ENCODE peak calls at places on chromosomes 12 and 14, in five cellular contexts. M, F, Q, V and L are unnamed samples. For H3K4me1, the result is how much of the 10 kb centered on the place peaks cover.

GRCh38 chr12:34347367-34347766 is 325.1 kb downstream of the ALG10 start:
- DNase-seq in M (peak), F (no peak), Q (no peak), V (no peak), L (no peak)

GRCh38 chr12:107322063-107322462 is 228.7 kb upstream of the CRY1 start:
- DNase-seq in M (no peak), F (no peak), Q (no peak), V (no peak), L (no peak)

GRCh38 chr12:91982946-91983345 is 162.7 kb downstream of the BTG1 start:
- DNase-seq in M (no peak), F (no peak), Q (no peak), V (no peak), L (no peak)

GRCh38 chr14:81416233-81416927 is 16.3 kb upstream of the STON2 start:
- DNase-seq in M (no peak), F (no peak), Q (no peak), V (no peak), L (no peak)

GRCh38 chr14:65002586-65003210 is 16.0 kb downstream of the FNTB start:
- DNase-seq in M (no peak), F (no peak), Q (no peak), V (no peak), L (no peak)

GRCh38 chr12:48927261-48927660 is 2.0 kb upstream of the FKBP11 start:
- DNase-seq in M (no peak), F (no peak), Q (no peak), V (no peak), L (no peak)

GRCh38 chr14:77439861-77440260 is 16.5 kb upstream of the NOXRED1 start:
- DNase-seq in M (no peak), F (no peak), Q (no peak), V (no peak), L (no peak)

GRCh38 chr14:74038015-74038859 is 19.1 kb downstream of the BBOF1 start:
- DNase-seq in M (peak), F (no peak), Q (no peak), V (no peak), L (no peak)

GRCh38 chr14:58430156-58430555 is 2.6 kb downstream of the KIAA0586 start:
- DNase-seq in M (no peak), F (no peak), Q (no peak), V (no peak), L (no peak)

GRCh38 chr12:94289551-94290312 is 141.4 kb downstream of the PLXNC1 start:
- DNase-seq in M (no peak), F (no peak), Q (no peak), V (no peak), L (no peak)

GRCh38 chr14:20830831-20831230 is 28.2 kb upstream of the RNASE1 start:
- DNase-seq in M (no peak), F (no peak), Q (no peak), V (no peak), L (no peak)

GRCh38 chr14:20841096-20841495 is 38.5 kb upstream of the RNASE1 start:
- DNase-seq in M (no peak), F (no peak), Q (no peak), V (no peak), L (no peak)

GRCh38 chr14:20834899-20835298 is 32.3 kb upstream of the RNASE1 start:
- DNase-seq in M (no peak), F (no peak), Q (no peak), V (no peak), L (no peak)

DNA sequence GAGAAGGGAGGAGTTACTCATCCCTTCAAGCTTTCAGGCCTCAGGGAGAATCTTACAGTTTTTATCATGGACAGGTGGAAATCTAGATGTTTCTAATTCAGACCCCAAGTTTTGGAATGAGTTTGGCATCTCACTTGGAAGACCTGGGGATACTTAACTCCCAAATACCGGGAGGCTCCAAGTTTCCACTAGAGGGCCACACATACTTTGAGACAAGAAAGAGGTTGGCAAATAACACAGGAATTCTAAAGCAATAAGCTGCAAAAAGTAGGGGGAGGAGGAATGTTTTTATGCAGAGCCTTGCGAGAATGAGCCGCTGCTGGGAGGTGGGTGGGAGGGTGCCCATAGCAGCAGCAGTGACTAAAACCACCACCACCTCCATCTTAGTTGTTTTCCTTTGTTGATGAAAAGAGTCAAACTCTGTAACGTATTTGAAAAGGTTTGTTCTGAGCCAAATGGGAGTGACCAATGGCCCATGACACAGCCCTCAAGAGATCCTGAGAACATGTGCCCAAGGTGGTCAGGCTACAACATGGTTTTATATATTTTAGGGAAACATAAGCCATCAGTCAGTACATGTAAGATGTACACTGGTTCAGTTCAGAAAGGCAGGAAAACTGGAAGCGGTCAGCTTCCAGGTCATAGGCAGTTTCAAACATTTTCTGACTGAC is 34.2 kb upstream of the RNASE1 start:
- DNase-seq in M (peak), F (no peak), Q (no peak), V (no peak), L (no peak)
- TF ChIP-seq CTCF in M (peak), F (peak), Q (no peak), V (peak), L (peak)

GRCh38 chr12:62268956-62269355 is 8.8 kb downstream of the USP15 start:
- DNase-seq in M (no peak), F (no peak), Q (no peak), V (no peak), L (no peak)

GRCh38 chr12:62265511-62265910 is 5.3 kb downstream of the USP15 start:
- DNase-seq in M (no peak), F (no peak), Q (no peak), V (no peak), L (no peak)

GRCh38 chr12:62269464-62270228 is 9.4 kb downstream of the USP15 start:
- DNase-seq in M (no peak), F (no peak), Q (no peak), V (no peak), L (no peak)

GRCh38 chr12:62267490-62267889 is 7.3 kb downstream of the USP15 start:
- DNase-seq in M (no peak), F (no peak), Q (no peak), V (no peak), L (no peak)

GRCh38 chr12:62267026-62267425 is 6.8 kb downstream of the USP15 start:
- DNase-seq in M (no peak), F (no peak), Q (no peak), V (no peak), L (no peak)
- H3K4me1 ChIP-seq in M (under half), F (under half), Q (under half), V (half or more), L (half or more)

DNA sequence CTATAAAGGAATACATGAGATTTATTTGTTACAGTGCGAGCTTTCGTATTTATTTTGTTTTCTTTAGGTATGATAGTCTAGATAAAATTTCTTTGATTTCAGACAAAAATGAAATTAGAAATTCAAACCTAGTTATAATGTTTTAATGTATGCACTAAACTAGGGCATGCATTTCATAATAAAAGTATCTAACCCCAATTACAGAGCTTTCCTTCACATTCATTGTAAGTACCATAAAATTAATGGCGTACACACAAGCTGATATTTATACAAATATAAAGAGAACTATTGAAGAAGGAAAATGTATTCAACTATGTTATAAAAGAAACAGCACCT is 120.2 kb downstream of the GXYLT1 start:
- DNase-seq in M (no peak), F (no peak), Q (no peak), V (no peak), L (no peak)
- TF ChIP-seq CTCF in M (no peak), F (no peak), Q (no peak), V (no peak), L (no peak)

GRCh38 chr12:104573-105081 is 38.1 kb downstream of the IQSEC3 start:
- DNase-seq in M (no peak), F (no peak), Q (peak), V (no peak), L (no peak)

GRCh38 chr12:101969-102878 is 35.7 kb downstream of the IQSEC3 start:
- DNase-seq in M (peak), F (no peak), Q (no peak), V (no peak), L (no peak)

GRCh38 chr12:105696-106095 is 39.1 kb downstream of the IQSEC3 start:
- DNase-seq in M (no peak), F (no peak), Q (no peak), V (no peak), L (no peak)

GRCh38 chr12:103169-103981 is 36.8 kb downstream of the IQSEC3 start:
- DNase-seq in M (peak), F (no peak), Q (no peak), V (no peak), L (no peak)

GRCh38 chr12:102879-103168 is 36.3 kb downstream of the IQSEC3 start:
- DNase-seq in M (no peak), F (no peak), Q (no peak), V (no peak), L (no peak)
- H3K4me1 ChIP-seq in M (under half), F (under half), Q (under half), V (under half), L (under half)

DNA sequence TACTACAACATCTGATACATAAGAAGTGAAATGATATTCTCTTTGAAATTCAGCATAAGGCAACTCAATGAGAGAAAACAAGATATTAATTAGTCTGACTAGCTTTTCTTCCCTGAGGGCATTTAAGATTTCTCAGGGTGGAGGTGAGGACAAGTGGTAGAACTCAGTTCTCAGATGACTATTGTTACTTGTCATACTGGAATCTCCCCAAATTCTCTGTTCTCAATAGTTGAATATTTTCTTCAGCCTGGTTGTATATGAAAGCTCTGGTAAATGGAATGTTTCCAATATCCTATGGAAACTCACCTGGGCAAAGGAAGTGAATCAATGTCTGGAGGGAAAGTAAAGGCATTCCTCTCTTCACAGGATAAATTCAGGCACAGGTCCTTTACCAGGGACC is 18.2 kb upstream of the ITGA5 start:
- DNase-seq in M (no peak), F (no peak), Q (no peak), V (no peak), L (no peak)
- TF ChIP-seq CTCF in M (no peak), F (no peak), Q (no peak), V (no peak), L (no peak)

GRCh38 chr14:105477659-105478623 is 3.3 kb downstream of the CRIP2 start:
- DNase-seq in M (peak), F (peak), Q (peak), V (peak), L (no peak)
- H3K4me1 ChIP-seq in M (half or more), F (under half), Q (half or more), V (half or more), L (under half)

DNA sequence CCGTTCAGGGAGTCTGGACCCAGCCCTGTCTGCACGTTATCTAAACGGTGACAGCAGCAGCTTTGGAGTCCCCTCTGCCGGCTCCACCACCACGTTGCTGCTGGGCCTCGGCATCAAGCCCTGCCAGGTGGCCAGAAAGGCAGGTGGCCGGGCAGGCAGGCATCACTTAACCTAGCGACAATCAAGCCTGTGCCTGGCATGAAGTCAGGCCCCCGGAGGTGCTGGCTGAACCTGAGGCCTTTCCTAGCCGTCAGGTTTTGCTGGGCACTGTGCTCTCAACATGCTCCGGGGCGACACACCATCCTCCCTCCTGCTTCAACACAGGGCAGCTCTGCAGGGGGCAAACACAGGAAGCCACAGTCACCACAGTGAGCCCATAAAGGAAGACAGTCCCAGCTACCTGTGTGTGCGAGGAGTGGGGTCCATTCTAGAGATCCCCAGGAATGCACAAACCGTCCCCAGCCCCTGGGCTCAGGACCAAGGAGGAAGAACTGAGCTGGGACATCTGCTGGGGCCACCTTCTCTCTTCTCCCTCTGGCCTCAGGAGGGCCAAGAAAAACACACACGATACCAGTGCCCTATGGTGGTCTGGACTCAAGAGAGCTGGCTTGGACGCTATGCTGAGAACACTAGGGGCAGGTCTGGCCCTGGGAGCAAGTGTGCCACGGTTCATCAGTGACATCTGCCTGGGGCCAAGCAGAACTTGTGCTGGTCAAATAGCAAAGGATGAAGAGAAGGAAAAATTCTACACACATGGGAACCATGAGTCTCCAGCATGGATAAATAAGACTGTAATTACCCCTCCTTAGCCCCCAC is 44.7 kb downstream of the CCDC88C start:
- DNase-seq in M (no peak), F (no peak), Q (no peak), V (no peak), L (peak)
- TF ChIP-seq CTCF in M (no peak), F (no peak), Q (no peak), V (no peak), L (no peak)

GRCh38 chr12:53204351-53204750 is 2.7 kb downstream of the ITGB7 start:
- DNase-seq in M (no peak), F (no peak), Q (no peak), V (no peak), L (no peak)

GRCh38 chr12:53207042-53207441 is at the start of gene ITGB7:
- DNase-seq in M (peak), F (no peak), Q (peak), V (no peak), L (no peak)

GRCh38 chr12:53208435-53208834 is 1.4 kb upstream of the ITGB7 start:
- DNase-seq in M (no peak), F (no peak), Q (no peak), V (no peak), L (no peak)

GRCh38 chr12:53208877-53209463 is 1.9 kb upstream of the ITGB7 start:
- DNase-seq in M (no peak), F (no peak), Q (no peak), V (no peak), L (no peak)

DNA sequence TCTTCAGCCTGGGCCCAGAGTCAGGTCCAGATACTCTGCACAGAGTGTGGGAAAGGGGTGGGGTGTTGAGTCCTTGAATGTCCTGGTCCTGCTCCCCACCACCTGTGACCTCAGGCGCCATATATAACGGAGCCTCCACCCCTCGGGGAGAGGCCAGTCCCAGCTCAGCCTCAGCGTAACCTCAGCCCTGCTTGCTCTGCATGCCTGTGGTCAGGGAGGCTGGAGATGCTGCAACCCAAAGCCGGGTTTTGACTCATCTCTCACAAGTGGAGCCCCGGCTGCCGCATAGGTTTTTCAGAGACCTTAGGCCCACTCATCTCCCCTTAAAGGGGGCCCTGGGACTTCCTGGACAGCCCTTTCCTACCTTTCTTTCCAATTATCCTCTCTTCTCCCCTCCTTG is 1.3 kb downstream of the ITGB7 start:
- DNase-seq in M (no peak), F (peak), Q (no peak), V (no peak), L (no peak)
- H3K4me1 ChIP-seq in M (under half), F (under half), Q (under half), V (under half), L (under half)

GRCh38 chr14:91835197-91835919 is 32.0 kb downstream of the TC2N start:
- DNase-seq in M (no peak), F (no peak), Q (no peak), V (no peak), L (no peak)

GRCh38 chr14:91837076-91837475 is 30.3 kb downstream of the TC2N start:
- DNase-seq in M (no peak), F (no peak), Q (peak), V (no peak), L (no peak)

GRCh38 chr14:91839754-91840153 is 27.6 kb downstream of the TC2N start:
- DNase-seq in M (peak), F (no peak), Q (no peak), V (no peak), L (no peak)

GRCh38 chr14:91834571-91834970 is 32.8 kb downstream of the TC2N start:
- DNase-seq in M (no peak), F (no peak), Q (no peak), V (no peak), L (no peak)

DNA sequence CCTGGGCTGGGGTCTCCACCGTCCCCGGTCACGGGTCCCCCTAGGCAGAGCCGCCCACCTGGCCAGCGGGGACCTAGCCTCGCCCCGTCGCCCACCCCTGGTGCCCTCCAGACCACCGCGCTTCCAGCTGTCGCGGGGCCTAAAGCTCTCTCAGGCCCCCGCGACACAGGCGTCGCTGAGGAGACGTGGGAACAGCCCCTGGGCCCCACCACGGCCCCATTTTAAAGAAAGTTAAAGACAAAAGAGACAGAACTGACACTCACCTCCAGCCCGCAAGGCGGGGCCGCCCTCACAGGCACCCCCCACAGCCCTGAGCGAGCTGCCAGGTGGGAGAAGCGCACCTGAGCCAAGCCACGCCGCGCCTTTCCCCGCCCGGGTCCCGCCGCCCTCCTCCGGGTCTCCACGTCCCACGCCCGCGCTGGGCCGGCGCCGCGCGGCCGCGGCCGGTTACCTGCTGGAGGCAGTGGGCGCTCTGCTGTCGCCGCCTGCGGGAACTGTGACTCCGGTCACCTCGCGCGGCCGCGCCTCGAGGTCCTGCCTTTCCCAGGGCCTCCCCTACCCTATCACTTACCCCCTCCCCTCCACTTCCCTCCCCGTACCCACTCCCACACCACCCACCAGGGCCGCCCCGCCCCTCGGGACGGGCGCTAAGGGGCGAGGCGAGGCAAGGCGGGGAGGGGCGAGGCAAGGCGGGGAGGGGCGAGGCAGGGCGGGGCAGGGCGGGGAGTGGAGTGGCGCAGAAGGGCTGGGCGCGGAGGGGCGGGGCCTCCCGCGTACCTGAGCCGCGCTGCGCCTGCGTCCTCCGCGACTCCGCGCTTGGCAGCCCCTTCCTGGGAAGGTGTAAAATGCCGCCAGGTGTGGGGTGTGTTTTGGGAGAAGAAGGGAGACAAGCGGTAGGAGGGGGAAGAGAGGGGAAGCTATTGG is 31.2 kb downstream of the TC2N start:
- DNase-seq in M (peak), F (peak), Q (peak), V (no peak), L (peak)
- TF ChIP-seq CTCF in M (no peak), F (no peak), Q (no peak), V (no peak), L (no peak)